ENCODE peak calls at places on chromosomes 2 and 18, in ten cellular contexts. T, J, L, Q, Z, N, Y, F, H and R are unnamed samples.
A peak's percentile ranks its signal among the peaks of the same experiment; 100 is the strongest.

GRCh38 chr2:104043864-104044263 is 810.1 kb upstream of the POU3F3 start:
- DNase-seq in Y (no peak), F (no peak), L (no peak), Z (no peak), Q (no peak), N (no peak), J (peak; percentile 21), H (no peak), T (no peak), R (no peak)

GRCh38 chr18:79395761-79396404 is at the start of gene NFATC1:
- DNase-seq in F (peak; percentile 84), Y (peak; percentile 77), Q (peak; percentile 59), Z (peak; percentile 89), N (peak; percentile 46), T (no peak), H (peak; percentile 85), L (no peak), J (peak; percentile 61), R (peak; percentile 90)

GRCh38 chr2:141392517-141393213 is 738.2 kb downstream of the LRP1B start:
- DNase-seq in T (no peak), Z (no peak), L (no peak), Y (peak; percentile 48), J (no peak), N (no peak), F (peak; percentile 87), H (no peak), Q (peak; percentile 59), R (no peak)

GRCh38 chr2:19541884-19542283 is 183.5 kb upstream of the OSR1 start:
- DNase-seq in Q (peak; percentile 43), N (no peak), Z (no peak), T (no peak), F (no peak), Y (no peak), L (no peak), H (no peak), J (no peak), R (no peak)

GRCh38 chr2:8518986-8519669 is 162.7 kb upstream of the ID2 start:
- DNase-seq in Z (no peak), H (no peak), J (no peak), Q (no peak), F (no peak), N (no peak), L (no peak), T (no peak), Y (no peak), R (no peak)

GRCh38 chr2:170344663-170345099 is 166.7 kb downstream of the MYO3B start:
- DNase-seq in F (no peak), L (no peak), Q (no peak), Z (no peak), Y (no peak), N (no peak), H (no peak), T (no peak), J (no peak), R (no peak)

GRCh38 chr2:71842744-71843143 is 304.9 kb downstream of the CYP26B1 start:
- DNase-seq in T (no peak), Y (no peak), F (no peak), L (no peak), Z (no peak), Q (no peak), N (no peak), H (no peak), J (no peak), R (no peak)

GRCh38 chr2:237315881-237316225 is 98.1 kb downstream of the COL6A3 start:
- DNase-seq in Q (no peak), J (no peak), L (no peak), Y (no peak), F (peak; percentile 76), Z (no peak), H (no peak), N (no peak), T (no peak), R (no peak)

GRCh38 chr18:13389491-13390131 is 171.1 kb downstream of the LDLRAD4 start:
- DNase-seq in Q (no peak), Y (no peak), H (no peak), T (no peak), F (no peak), Z (no peak), J (no peak), L (no peak), N (no peak), R (no peak)

GRCh38 chr2:177275041-177275440 is 10.5 kb upstream of the NFE2L2 start:
- DNase-seq in T (no peak), J (no peak), Q (peak; percentile 20), Y (peak; percentile 61), F (peak; percentile 89), Z (no peak), L (no peak), N (no peak), H (no peak), R (no peak)

GRCh38 chr2:101741775-101742520 is 44.4 kb downstream of the MAP4K4 start:
- DNase-seq in N (no peak), Z (no peak), F (no peak), L (no peak), H (no peak), Q (no peak), T (no peak), Y (no peak), J (no peak), R (no peak)

GRCh38 chr2:135820003-135820618 is 16.9 kb downstream of the LCT start:
- DNase-seq in Z (no peak), H (no peak), Q (no peak), T (no peak), Y (no peak), J (no peak), N (no peak), F (no peak), L (peak; percentile 51), R (peak; percentile 73)

GRCh38 chr2:35410431-35411061 is 945.0 kb upstream of the CRIM1 start:
- DNase-seq in Z (peak; percentile 19), Y (peak; percentile 13), Q (peak; percentile 56), J (peak; percentile 59), N (peak; percentile 46), T (peak; percentile 16), F (peak; percentile 60), L (no peak), H (peak; percentile 81), R (no peak)

GRCh38 chr2:121099329-121100318 is 185.4 kb downstream of the TFCP2L1 start:
- DNase-seq in Q (peak; percentile 59), T (peak; percentile 47), H (no peak), N (peak; percentile 50), L (no peak), Z (no peak), F (no peak), Y (no peak), J (peak; percentile 11), R (no peak)

GRCh38 chr2:68253211-68254068 is 1.1 kb upstream of the PPP3R1 start:
- DNase-seq in J (peak; percentile 53), F (peak; percentile 46), Z (no peak), L (no peak), T (no peak), Y (no peak), N (peak; percentile 45), Q (peak; percentile 19), H (no peak), R (no peak)

GRCh38 chr18:38028941-38029340 is 463.3 kb upstream of the CELF4 start:
- DNase-seq in Q (no peak), H (no peak), Y (no peak), T (no peak), N (no peak), L (no peak), Z (no peak), J (no peak), F (no peak), R (no peak)

GRCh38 chr2:148680462-148680861 is 35.9 kb downstream of the EPC2 start:
- DNase-seq in L (no peak), Z (no peak), J (no peak), F (no peak), N (no peak), Y (no peak), Q (no peak), T (no peak), H (no peak), R (no peak)

GRCh38 chr2:225173909-225174308 is 131.6 kb upstream of the DOCK10 start:
- DNase-seq in N (no peak), F (no peak), T (no peak), Y (peak; percentile 15), L (no peak), Q (no peak), J (no peak), Z (no peak), H (no peak), R (no peak)

GRCh38 chr2:225171350-225171749 is 129.1 kb upstream of the DOCK10 start:
- DNase-seq in Y (no peak), L (no peak), Z (no peak), H (no peak), T (no peak), J (peak; percentile 35), Q (no peak), N (no peak), F (no peak), R (no peak)

GRCh38 chr2:225182126-225182525 is 139.9 kb upstream of the DOCK10 start:
- DNase-seq in N (no peak), J (no peak), L (no peak), F (no peak), T (no peak), Y (no peak), Z (no peak), H (no peak), Q (no peak), R (no peak)

GRCh38 chr2:225177098-225177497 is 134.8 kb upstream of the DOCK10 start:
- DNase-seq in J (no peak), Y (peak; percentile 71), T (peak; percentile 25), N (no peak), Q (peak; percentile 13), Z (no peak), F (peak; percentile 32), H (no peak), L (no peak), R (no peak)
- TF ChIP-seq CTCF in J (no peak), Y (peak; percentile 42), T (no peak), N (no peak), Q (no peak), Z (no peak), F (peak; percentile 17), H (no peak), L (no peak), R (no peak)

GRCh38 chr2:144071461-144071860 is 448.5 kb downstream of the ZEB2 start:
- DNase-seq in J (no peak), Z (no peak), N (no peak), H (no peak), Y (peak; percentile 29), F (peak; percentile 46), Q (peak; percentile 69), L (no peak), T (no peak), R (no peak)
- TF ChIP-seq CTCF in J (no peak), Z (no peak), N (no peak), H (no peak), Y (peak; percentile 46), F (peak; percentile 67), Q (peak; percentile 65), L (no peak), T (no peak), R (no peak)

GRCh38 chr2:112584134-112584890 is at the start of gene CHCHD5:
- DNase-seq in L (peak; percentile 88), N (peak; percentile 95), J (peak; percentile 95), T (peak; percentile 90), Y (peak; percentile 97), Q (peak; percentile 94), H (peak; percentile 87), Z (peak; percentile 95), F (peak; percentile 98), R (peak; percentile 86)
- TF ChIP-seq CTCF in L (no peak), N (peak; percentile 18), J (no peak), T (no peak), Y (no peak), Q (no peak), H (no peak), Z (peak; percentile 21), F (no peak), R (peak; percentile 13)

GRCh38 chr18:76459687-76460350 is 35.2 kb downstream of the ZNF516 start:
- DNase-seq in F (peak; percentile 99), J (no peak), T (peak; percentile 78), H (no peak), Y (peak; percentile 100), Q (peak; percentile 93), N (no peak), Z (peak; percentile 56), L (no peak), R (no peak)
- TF ChIP-seq CTCF in F (peak; percentile 3), J (no peak), T (no peak), H (no peak), Y (peak; percentile 25), Q (no peak), N (no peak), Z (no peak), L (no peak), R (no peak)